ENCODE peak calls at places on chromosome 15, in four cellular contexts. One of them, this sample, is unnamed.

GRCh38 chr15:42378011-42378410 is 18.7 kb downstream of the CAPN3 start:
- DNase-seq in K562: no peak
- DNase-seq in HepG2: no peak
- DNase-seq in GM12878: no peak
- DNase-seq in this sample: no peak

GRCh38 chr15:96058103-96058851 is 272.2 kb upstream of the NR2F2 start:
- DNase-seq in K562: no peak
- DNase-seq in HepG2: no peak
- DNase-seq in GM12878: peak
- DNase-seq in this sample: no peak

GRCh38 chr15:56763082-56763481 is 29.8 kb upstream of the ZNF280D start:
- DNase-seq in K562: no peak
- DNase-seq in HepG2: no peak
- DNase-seq in GM12878: no peak
- DNase-seq in this sample: no peak

GRCh38 chr15:62068787-62069170 is 2.0 kb downstream of the C2CD4A start:
- DNase-seq in K562: no peak
- DNase-seq in HepG2: no peak
- DNase-seq in GM12878: no peak
- DNase-seq in this sample: no peak

GRCh38 chr15:98292442-98293240 is 332.1 kb downstream of the ARRDC4 start:
- DNase-seq in K562: peak
- DNase-seq in HepG2: peak
- DNase-seq in GM12878: no peak
- DNase-seq in this sample: peak

GRCh38 chr15:64348455-64348854 is 7.5 kb downstream of the CSNK1G1 start:
- DNase-seq in K562: no peak
- DNase-seq in HepG2: no peak
- DNase-seq in GM12878: no peak
- DNase-seq in this sample: no peak

GRCh38 chr15:49282366-49282765 is 112.3 kb downstream of the GALK2 start:
- DNase-seq in K562: no peak
- DNase-seq in HepG2: no peak
- DNase-seq in GM12878: no peak
- DNase-seq in this sample: no peak

GRCh38 chr15:66592505-66593218 is 26.9 kb upstream of the LCTL start:
- DNase-seq in K562: peak
- DNase-seq in HepG2: no peak
- DNase-seq in GM12878: no peak
- DNase-seq in this sample: no peak

GRCh38 chr15:100234158-100235029 is 107.4 kb downstream of the ADAMTS17 start:
- DNase-seq in K562: no peak
- DNase-seq in HepG2: no peak
- DNase-seq in GM12878: no peak
- DNase-seq in this sample: no peak

GRCh38 chr15:29115093-29115991 is 154.3 kb downstream of the NSMCE3 start:
- DNase-seq in K562: peak
- DNase-seq in HepG2: no peak
- DNase-seq in GM12878: no peak
- DNase-seq in this sample: peak

GRCh38 chr15:47688573-47689086 is 28.7 kb upstream of the SEMA6D start:
- DNase-seq in K562: no peak
- DNase-seq in HepG2: no peak
- DNase-seq in GM12878: no peak
- DNase-seq in this sample: no peak

GRCh38 chr15:78950906-78951840 is 6.3 kb upstream of the CTSH start:
- DNase-seq in K562: no peak
- DNase-seq in HepG2: peak
- DNase-seq in GM12878: no peak
- DNase-seq in this sample: no peak

DNA sequence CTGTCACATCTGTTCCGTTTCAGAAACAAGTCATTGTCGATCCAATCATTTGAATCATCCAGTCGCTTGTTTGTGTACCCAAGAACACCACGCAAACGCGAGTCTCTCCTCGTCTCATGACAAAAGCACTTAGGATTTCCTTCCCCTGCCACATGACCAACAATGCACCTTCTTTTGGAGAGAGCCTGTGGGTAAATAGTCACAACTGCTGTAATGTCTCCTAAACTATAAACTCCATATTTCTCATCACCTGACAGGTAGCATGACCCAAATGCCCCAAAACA is 80.1 kb downstream of the FMN1 start:
- DNase-seq in K562: no peak
- DNase-seq in HepG2: no peak
- DNase-seq in GM12878: no peak
- DNase-seq in this sample: no peak
- TF ChIP-seq ETV6 in K562: no peak
- TF ChIP-seq ETV6 in HepG2: no peak
- TF ChIP-seq ETV6 in GM12878: no peak
- TF ChIP-seq ETV6 in this sample: no peak

GRCh38 chr15:89057506-89058133 is 30.6 kb upstream of the ABHD2 start:
- DNase-seq in K562: peak
- DNase-seq in HepG2: peak
- DNase-seq in GM12878: peak
- DNase-seq in this sample: peak
- TF ChIP-seq ETV6 in K562: no peak
- TF ChIP-seq ETV6 in HepG2: no peak
- TF ChIP-seq ETV6 in GM12878: no peak
- TF ChIP-seq ETV6 in this sample: peak

GRCh38 chr15:70608156-70608555 is 155.2 kb downstream of the UACA start:
- DNase-seq in K562: no peak
- DNase-seq in HepG2: no peak
- DNase-seq in GM12878: no peak
- DNase-seq in this sample: no peak
- TF ChIP-seq ETV6 in K562: no peak
- TF ChIP-seq ETV6 in HepG2: no peak
- TF ChIP-seq ETV6 in GM12878: no peak
- TF ChIP-seq ETV6 in this sample: no peak

GRCh38 chr15:31396881-31397560 is 70.4 kb downstream of the KLF13 start:
- DNase-seq in K562: peak
- DNase-seq in HepG2: peak
- DNase-seq in GM12878: no peak
- DNase-seq in this sample: peak
- TF ChIP-seq ETV6 in K562: no peak
- TF ChIP-seq ETV6 in HepG2: no peak
- TF ChIP-seq ETV6 in GM12878: no peak
- TF ChIP-seq ETV6 in this sample: no peak